ENCODE peak calls at places on chromosomes 6 and 20, in seven cellular contexts. J, O, K, R, P, N and U are unnamed samples.

GRCh38 chr6:4776967-4777925 is 1.0 kb downstream of the CDYL start:
- DNase-seq in J (no peak), O (peak; percentile 48), K (no peak), R (peak; percentile 57), P (no peak), N (peak; percentile 58), U (peak; percentile 39)

GRCh38 chr6:74598473-74599393 is 607.1 kb downstream of the COL12A1 start:
- DNase-seq in J (no peak), O (no peak), K (no peak), R (no peak), P (no peak), N (no peak), U (peak; percentile 50)

GRCh38 chr20:17518339-17519052 is 12.7 kb downstream of the BFSP1 start:
- DNase-seq in J (no peak), O (peak; percentile 50), K (peak; percentile 57), R (no peak), P (no peak), N (peak; percentile 50), U (no peak)

GRCh38 chr6:80003841-80004198 is 629 bp upstream of the TTK start:
- DNase-seq in J (no peak), O (no peak), K (peak; percentile 33), R (no peak), P (no peak), N (peak; percentile 4), U (no peak)

GRCh38 chr20:9150632-9151031 is 81.7 kb downstream of the PLCB4 start:
- DNase-seq in J (no peak), O (no peak), K (no peak), R (no peak), P (no peak), N (no peak), U (no peak)

GRCh38 chr6:166206510-166207389 is 39.1 kb upstream of the TBXT start:
- DNase-seq in J (no peak), O (no peak), K (no peak), R (no peak), P (no peak), N (no peak), U (no peak)

GRCh38 chr6:91087864-91088263 is 501.0 kb upstream of the MAP3K7 start:
- DNase-seq in J (peak; percentile 79), O (peak; percentile 93), K (peak; percentile 41), R (no peak), P (no peak), N (no peak), U (no peak)

GRCh38 chr20:20513720-20514119 is 145.8 kb downstream of the INSM1 start:
- DNase-seq in J (no peak), O (no peak), K (no peak), R (no peak), P (no peak), N (no peak), U (no peak)

GRCh38 chr20:43388267-43389081 is 69.2 kb upstream of the SRSF6 start:
- DNase-seq in J (no peak), O (no peak), K (no peak), R (no peak), P (no peak), N (peak; percentile 36), U (peak; percentile 44)

GRCh38 chr6:96499781-96500180 is 21.8 kb upstream of the UFL1 start:
- DNase-seq in J (no peak), O (no peak), K (no peak), R (no peak), P (no peak), N (no peak), U (no peak)

GRCh38 chr6:49423817-49424216 is 39.2 kb downstream of the MMUT start:
- DNase-seq in J (no peak), O (peak; percentile 5), K (no peak), R (no peak), P (no peak), N (no peak), U (no peak)

GRCh38 chr6:151060742-151061100 is 179.0 kb upstream of the AKAP12 start:
- DNase-seq in J (no peak), O (no peak), K (no peak), R (peak; percentile 56), P (no peak), N (no peak), U (no peak)

GRCh38 chr20:25129428-25129827 is 47.5 kb upstream of the VSX1 start:
- DNase-seq in J (no peak), O (no peak), K (no peak), R (no peak), P (no peak), N (no peak), U (no peak)

DNA sequence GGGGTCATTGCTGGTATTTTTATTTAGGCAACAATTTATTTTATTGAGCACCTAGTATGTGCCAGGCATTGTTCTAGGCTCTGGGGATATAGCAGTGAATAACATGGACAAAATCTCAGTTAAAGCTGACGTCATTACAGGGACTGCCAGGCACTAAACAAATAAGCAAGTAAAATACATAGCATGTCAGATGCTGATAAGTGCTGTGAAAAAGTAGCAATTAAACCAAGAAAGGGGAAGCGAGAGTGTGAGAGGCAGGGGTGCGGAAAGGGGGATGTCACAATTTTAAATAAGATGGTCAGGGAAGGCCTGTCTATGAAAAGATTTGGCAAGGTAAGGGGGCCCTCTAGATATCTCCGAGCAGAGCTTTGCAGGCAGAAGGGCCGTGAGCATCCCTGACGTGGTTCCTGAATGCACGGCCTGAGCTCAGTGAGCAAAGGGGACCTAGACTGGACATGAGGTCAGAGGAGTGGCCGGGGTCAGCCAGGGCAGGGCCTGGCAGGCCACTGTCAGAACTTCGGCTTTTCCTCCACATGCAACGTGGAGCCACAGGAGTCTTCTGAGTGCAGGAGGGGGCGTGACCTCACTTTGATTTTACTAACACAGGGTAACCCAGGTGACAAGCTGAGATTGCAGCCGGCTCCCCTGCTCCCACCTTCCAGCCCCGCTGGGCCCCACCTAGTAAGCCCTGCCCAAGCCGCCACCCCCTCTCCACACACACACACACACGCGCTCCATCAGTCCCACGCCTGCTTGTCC is 24.2 kb upstream of the SIRPA start:
- DNase-seq in J (no peak), O (no peak), K (no peak), R (no peak), P (no peak), N (no peak), U (peak; percentile 21)
- H3K18ac ChIP-seq in J (peak overlapping the region; percentile 80), O (no peak overlapping the region), K (no peak overlapping the region), R (no peak overlapping the region), P (no peak overlapping the region), N (no peak overlapping the region), U (no peak overlapping the region)

DNA sequence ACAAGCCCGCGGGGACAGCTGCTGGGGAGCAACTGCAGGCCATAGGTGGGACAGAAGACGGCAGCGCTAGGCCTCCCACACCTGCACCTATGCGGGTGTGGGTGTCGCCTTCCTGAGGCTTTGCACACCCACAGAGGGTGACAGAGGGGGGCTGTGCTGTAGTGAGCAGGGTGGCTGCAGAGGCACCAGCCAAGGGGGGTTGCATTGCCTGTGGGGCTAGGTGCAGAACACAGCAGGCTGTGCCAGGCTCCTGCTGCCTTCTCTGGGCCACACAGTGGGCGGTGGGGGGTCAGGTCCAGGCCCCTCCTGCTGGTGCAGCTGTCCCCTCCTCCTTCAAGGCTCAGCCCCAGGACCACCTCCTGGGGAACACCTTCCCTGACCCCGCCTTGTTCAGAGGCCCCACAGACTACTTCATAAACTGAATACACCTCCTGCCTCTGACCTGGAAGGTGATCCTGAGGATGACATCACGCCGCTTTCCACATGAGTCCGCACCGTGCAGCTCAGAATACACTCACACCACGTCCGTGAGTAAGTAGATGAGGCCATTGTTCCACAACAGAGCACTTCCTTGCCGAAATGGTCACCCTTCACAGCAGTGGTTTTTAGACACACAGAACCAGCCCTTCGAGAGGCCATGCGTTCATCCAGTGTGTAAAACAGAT is 75.5 kb downstream of the WDR27 start:
- DNase-seq in J (no peak), O (no peak), K (no peak), R (no peak), P (no peak), N (no peak), U (no peak)
- H3K23ac ChIP-seq in J (no peak overlapping the region), O (no peak overlapping the region), K (no peak overlapping the region), R (no peak overlapping the region), P (no peak overlapping the region), N (no peak overlapping the region), U (no peak overlapping the region)

GRCh38 chr6:109321752-109322151 is 60.5 kb downstream of the CD164 start:
- DNase-seq in J (no peak), O (no peak), K (no peak), R (no peak), P (no peak), N (no peak), U (no peak)

GRCh38 chr6:109315331-109316129 is 66.7 kb downstream of the CD164 start:
- DNase-seq in J (no peak), O (no peak), K (no peak), R (no peak), P (no peak), N (no peak), U (no peak)

GRCh38 chr6:109314313-109314712 is 68.0 kb downstream of the CD164 start:
- DNase-seq in J (no peak), O (no peak), K (no peak), R (no peak), P (no peak), N (peak; percentile 2), U (no peak)

GRCh38 chr6:109316909-109317308 is 65.4 kb downstream of the CD164 start:
- DNase-seq in J (no peak), O (no peak), K (no peak), R (no peak), P (no peak), N (no peak), U (no peak)

DNA sequence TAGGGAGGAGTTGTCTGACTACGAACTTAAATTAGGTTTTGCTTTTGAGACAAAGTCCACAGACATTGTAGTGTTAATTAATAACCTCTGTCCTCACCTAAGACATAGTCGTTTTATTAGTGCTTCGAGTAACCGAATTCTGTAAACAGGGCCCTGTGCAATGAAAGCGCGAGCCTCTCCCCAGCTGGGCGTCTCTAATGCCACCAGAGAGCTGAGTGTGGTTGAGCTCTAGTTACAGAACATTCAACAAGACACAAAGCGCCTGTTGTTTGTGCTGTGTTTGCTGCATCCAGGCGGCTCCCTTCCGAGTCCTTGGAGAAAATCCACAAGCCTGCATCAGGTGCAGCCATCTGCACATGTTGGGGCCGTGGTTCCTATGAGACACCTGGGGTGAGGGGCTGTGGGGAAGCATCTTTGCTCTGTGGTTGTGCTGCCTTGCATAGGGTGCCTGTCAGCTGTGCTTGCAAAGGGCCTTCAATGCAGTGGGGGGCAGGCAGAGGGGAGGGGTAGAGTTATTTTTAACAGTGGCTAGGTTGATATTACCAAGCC is 63.9 kb downstream of the CD164 start:
- DNase-seq in J (no peak), O (no peak), K (no peak), R (no peak), P (no peak), N (no peak), U (no peak)
- H3K18ac ChIP-seq in J (no peak overlapping the region), O (no peak overlapping the region), K (no peak overlapping the region), R (no peak overlapping the region), P (no peak overlapping the region), N (no peak overlapping the region), U (no peak overlapping the region)

DNA sequence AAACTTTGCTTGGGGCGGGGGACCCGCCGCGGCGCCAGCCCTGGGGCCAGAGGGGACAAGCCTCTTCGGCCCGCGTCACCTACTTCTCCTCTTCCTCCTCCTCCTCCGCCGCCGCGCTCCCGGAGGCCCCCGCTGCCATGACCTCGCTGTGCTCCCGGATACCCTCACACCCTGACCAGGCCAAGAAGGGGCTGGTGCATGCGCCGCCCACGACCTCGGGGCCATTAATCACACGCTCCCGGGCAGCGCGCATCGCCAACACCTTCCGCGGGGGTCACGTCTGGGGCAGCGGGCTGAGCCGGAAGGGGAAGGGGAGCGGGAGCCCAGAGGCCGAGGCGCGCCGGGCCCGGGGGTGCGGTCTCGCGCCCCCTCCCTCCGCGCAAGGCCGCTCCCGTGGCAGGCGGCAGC is 350 bp upstream of the CNR1 start:
- DNase-seq in J (no peak), O (peak; percentile 42), K (no peak), R (no peak), P (no peak), N (no peak), U (no peak)
- H3K23ac ChIP-seq in J (peak overlapping the region; percentile 8), O (peak overlapping the region; percentile 74), K (no peak overlapping the region), R (no peak overlapping the region), P (no peak overlapping the region), N (no peak overlapping the region), U (no peak overlapping the region)